ENCODE peak calls at places on chromosomes 7 and 10, in six cellular contexts. O is mucosa of descending colon, Y is endothelial cell, A is type B pancreatic cell, T is cardiac muscle cell, D is PC-9. L is an unnamed sample.

GRCh38 chr10:10796774-10797415 is 220.8 kb upstream of the CELF2 start:
- DNase-seq in D (peak), A (no peak), O (no peak), Y (no peak), T (no peak), L (no peak)

GRCh38 chr10:89793649-89794254 is 92.4 kb downstream of the KIF20B start:
- DNase-seq in T (peak), A (no peak), Y (peak), D (peak), O (no peak), L (no peak)

GRCh38 chr10:131745591-131745990 is 155.2 kb upstream of the PPP2R2D start:
- DNase-seq in O (no peak), D (no peak), A (no peak), Y (no peak), T (no peak), L (no peak)

GRCh38 chr10:97298223-97298571 is 5.8 kb upstream of the ARHGAP19 start:
- DNase-seq in T (no peak), O (no peak), Y (no peak), D (no peak), A (no peak), L (no peak)

GRCh38 chr7:96322847-96323461 is 1.1 kb upstream of the SLC25A13 start:
- DNase-seq in A (no peak), T (no peak), O (no peak), D (no peak), Y (no peak), L (no peak)

GRCh38 chr10:86658261-86658741 is 4.0 kb downstream of the OPN4 start:
- DNase-seq in T (no peak), O (peak), A (no peak), D (no peak), Y (no peak), L (no peak)

GRCh38 chr10:93755443-93756127 is 2.2 kb upstream of the LGI1 start:
- DNase-seq in A (no peak), Y (no peak), D (no peak), T (no peak), O (no peak), L (no peak)

GRCh38 chr7:47435889-47436312 is 146.0 kb downstream of the TNS3 start:
- DNase-seq in Y (peak), O (no peak), A (no peak), T (peak), D (no peak), L (no peak)

GRCh38 chr10:86300399-86300925 is 66.1 kb downstream of the GRID1 start:
- DNase-seq in O (no peak), A (no peak), T (no peak), D (no peak), Y (no peak), L (peak)

GRCh38 chr10:114811769-114812353 is 9.7 kb upstream of the FHIP2A start:
- DNase-seq in O (no peak), T (no peak), A (no peak), D (no peak), Y (no peak), L (no peak)

GRCh38 chr10:70130878-70131559 is 1.6 kb downstream of the AIFM2 start:
- DNase-seq in D (peak), O (no peak), Y (no peak), T (no peak), A (no peak), L (no peak)

GRCh38 chr7:116353614-116354013 is 143.3 kb downstream of the TES start:
- DNase-seq in D (no peak), A (no peak), Y (no peak), T (peak), O (no peak), L (no peak)

GRCh38 chr7:151875862-151876111 is 1.1 kb downstream of the PRKAG2 start:
- DNase-seq in Y (no peak), T (no peak), D (no peak), A (no peak), O (no peak), L (no peak)

GRCh38 chr7:75532639-75533038 is 40.5 kb downstream of the SPDYE5 start:
- DNase-seq in T (no peak), D (no peak), A (peak), O (no peak), Y (no peak), L (peak)

GRCh38 chr10:121566755-121567154 is 31.5 kb downstream of the FGFR2 start:
- DNase-seq in D (no peak), Y (no peak), O (no peak), A (no peak), T (no peak), L (no peak)

GRCh38 chr7:155532792-155533119 is 13.6 kb downstream of the CNPY1 start:
- DNase-seq in Y (no peak), D (no peak), O (no peak), A (no peak), T (no peak), L (no peak)

GRCh38 chr10:58854811-58855210 is 321.6 kb upstream of the PHYHIPL start:
- DNase-seq in T (no peak), A (no peak), Y (no peak), O (no peak), D (no peak), L (no peak)

GRCh38 chr7:20021834-20022233 is 195.3 kb downstream of the MACC1 start:
- DNase-seq in O (no peak), T (no peak), D (peak), Y (no peak), A (no peak), L (no peak)

GRCh38 chr7:3544202-3544601 is 243.2 kb downstream of the SDK1 start:
- DNase-seq in T (no peak), Y (peak), D (no peak), O (no peak), A (no peak), L (no peak)
- TF ChIP-seq CTCF in T (no peak), Y (no peak), D (no peak), O (no peak), A (peak), L (no peak)

DNA sequence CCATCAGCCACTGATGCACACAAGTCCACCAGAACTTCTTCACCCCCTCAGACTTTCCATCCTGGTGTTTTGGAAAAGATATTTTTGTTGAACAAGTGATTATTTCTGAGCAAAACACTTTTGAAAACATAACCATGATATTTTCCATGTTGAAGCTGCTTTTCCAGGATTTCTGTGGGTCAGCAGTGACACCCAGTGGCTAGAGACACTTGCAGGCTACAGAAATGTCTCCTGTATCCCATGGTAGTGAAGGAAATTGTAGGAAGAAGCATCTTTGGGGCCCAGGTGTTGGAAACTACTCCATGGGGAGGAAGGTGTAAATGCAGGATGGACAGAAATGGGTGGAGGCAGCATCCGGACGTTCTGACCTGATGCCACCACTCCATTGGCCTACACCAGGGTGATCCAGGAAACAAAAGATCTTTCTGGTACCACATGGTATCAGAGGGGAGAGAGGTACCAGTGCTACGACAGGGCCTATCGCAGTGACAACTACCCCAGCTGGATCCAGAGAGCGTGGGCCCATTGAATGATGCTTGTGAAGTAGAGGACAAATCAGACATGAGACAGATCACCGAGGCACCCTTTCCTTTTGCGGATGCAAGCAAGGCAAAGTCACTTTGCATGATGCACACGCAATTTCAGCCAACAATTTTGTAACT is 111.7 kb upstream of the COBL start:
- DNase-seq in T (no peak), O (no peak), A (no peak), D (peak), Y (peak), L (no peak)
- TF ChIP-seq CTCF in T (no peak), O (no peak), A (peak), D (peak), Y (no peak), L (no peak)

GRCh38 chr7:3668743-3669142 is 367.7 kb downstream of the SDK1 start:
- DNase-seq in Y (no peak), A (no peak), D (no peak), T (no peak), O (no peak), L (no peak)

GRCh38 chr7:3670898-3671297 is 369.8 kb downstream of the SDK1 start:
- DNase-seq in D (no peak), Y (no peak), T (no peak), O (no peak), A (no peak), L (no peak)

GRCh38 chr7:3678411-3678810 is 377.4 kb downstream of the SDK1 start:
- DNase-seq in D (no peak), T (no peak), O (no peak), A (no peak), Y (no peak), L (no peak)

GRCh38 chr7:3673524-3673923 is 372.5 kb downstream of the SDK1 start:
- DNase-seq in O (no peak), Y (peak), A (no peak), D (no peak), T (peak), L (no peak)
- TF ChIP-seq CTCF in O (peak), Y (peak), A (peak), D (peak), T (peak), L (peak)

GRCh38 chr10:48683424-48683823 is 1.2 kb upstream of the WDFY4 start:
- DNase-seq in Y (no peak), T (no peak), A (no peak), D (no peak), O (no peak), L (no peak)
- TF ChIP-seq CTCF in Y (no peak), T (no peak), A (no peak), D (no peak), O (no peak), L (no peak)

GRCh38 chr7:147432068-147432467 is 1158.5 kb upstream of the C7orf33 start:
- DNase-seq in D (no peak), T (peak), O (no peak), A (no peak), Y (peak), L (no peak)
- TF ChIP-seq CTCF in D (no peak), T (peak), O (no peak), A (peak), Y (no peak), L (peak)